ENCODE peak calls at places on chromosomes 16 and 17, in four cellular contexts. L is GM12878, V is K562, H is H1. Y is an unnamed sample.

GRCh38 chr16:22787456-22788189 is 26.3 kb upstream of the HS3ST2 start:
- DNase-seq in L (no peak), H (no peak), V (no peak), Y (peak; percentile 2)

GRCh38 chr16:56234737-56235136 is 43.4 kb downstream of the GNAO1 start:
- DNase-seq in H (no peak), V (no peak), L (no peak), Y (no peak)

GRCh38 chr17:28839221-28839620 is 3.4 kb downstream of the FAM222B start:
- DNase-seq in V (peak; percentile 15), L (no peak), H (no peak), Y (no peak)

GRCh38 chr17:57009737-57010445 is 32.0 kb downstream of the SCPEP1 start:
- DNase-seq in L (peak; percentile 51), V (peak; percentile 66), H (peak; percentile 74), Y (peak; percentile 47)

GRCh38 chr16:11439790-11440656 is 94.8 kb downstream of the RMI2 start:
- DNase-seq in L (no peak), H (no peak), V (no peak), Y (no peak)

GRCh38 chr17:43823350-43824084 is 9.4 kb downstream of the MPP3 start:
- DNase-seq in H (no peak), L (no peak), V (no peak), Y (no peak)

GRCh38 chr17:44677136-44677535 is 12.4 kb downstream of the CCDC43 start:
- DNase-seq in H (no peak), L (no peak), V (no peak), Y (peak; percentile 47)

GRCh38 chr16:17282247-17282646 is 188.5 kb downstream of the XYLT1 start:
- DNase-seq in L (no peak), H (no peak), V (no peak), Y (no peak)

GRCh38 chr17:30576326-30576861 is 99.2 kb downstream of the GOSR1 start:
- DNase-seq in V (no peak), L (no peak), H (no peak), Y (no peak)

GRCh38 chr16:72055911-72056310 is 1.6 kb downstream of the HP start:
- DNase-seq in H (no peak), L (no peak), V (no peak), Y (no peak)

GRCh38 chr16:87322833-87323726 is 5.9 kb upstream of the C16orf95 start:
- DNase-seq in L (no peak), H (no peak), V (no peak), Y (no peak)

GRCh38 chr16:22645868-22646267 is 135.2 kb downstream of the NPIPB5 start:
- DNase-seq in L (no peak), H (no peak), V (no peak), Y (no peak)

GRCh38 chr16:24270721-24271120 is 14.6 kb downstream of the CACNG3 start:
- DNase-seq in H (no peak), L (no peak), V (no peak), Y (no peak)

GRCh38 chr17:48003686-48004120 is 32.8 kb downstream of the CDK5RAP3 start:
- DNase-seq in L (no peak), V (no peak), H (no peak), Y (no peak)

GRCh38 chr16:66422366-66422765 is 4.7 kb upstream of the BEAN1 start:
- DNase-seq in H (no peak), L (no peak), V (no peak), Y (no peak)

GRCh38 chr16:27363797-27364196 is 38.2 kb upstream of the IL21R start:
- DNase-seq in H (no peak), V (no peak), L (no peak), Y (no peak)

GRCh38 chr16:53559552-53559951 is 56.5 kb upstream of the AKTIP start:
- DNase-seq in H (no peak), V (no peak), L (no peak), Y (no peak)

GRCh38 chr17:28807925-28808641 is 34.5 kb downstream of the FAM222B start:
- DNase-seq in H (no peak), L (no peak), V (no peak), Y (peak; percentile 92)

GRCh38 chr17:41666336-41666680 is 22.4 kb upstream of the EIF1 start:
- DNase-seq in L (peak; percentile 75), V (no peak), H (no peak), Y (peak; percentile 78)

GRCh38 chr17:55295411-55296170 is 30.8 kb downstream of the HLF start:
- DNase-seq in V (peak; percentile 82), L (no peak), H (peak; percentile 76), Y (peak; percentile 43)

GRCh38 chr17:36721560-36722120 is 120.3 kb downstream of the MRM1 start:
- DNase-seq in L (no peak), V (no peak), H (no peak), Y (peak; percentile 2)

GRCh38 chr17:80874866-80875445 is 116.7 kb upstream of the CHMP6 start:
- DNase-seq in V (no peak), H (no peak), L (no peak), Y (no peak)

GRCh38 chr16:50153648-50154368 is 702 bp downstream of the TENT4B start:
- DNase-seq in V (peak; percentile 38), L (no peak), H (peak; percentile 57), Y (no peak)

GRCh38 chr16:23595951-23596720 is at the start of gene NDUFAB1:
- DNase-seq in L (peak; percentile 51), V (peak; percentile 89), H (peak; percentile 96), Y (peak; percentile 83)

GRCh38 chr16:27097671-27098275 is 31.0 kb downstream of the C16orf82 start:
- DNase-seq in L (no peak), V (no peak), H (no peak), Y (no peak)

GRCh38 chr16:1543085-1543896 is 9.8 kb downstream of the TMEM204 start:
- DNase-seq in V (peak; percentile 69), H (no peak), L (peak; percentile 20), Y (peak; percentile 76)
- TF ChIP-seq CHD1 in V (no peak), H (no peak), L (no peak), Y (no peak)

GRCh38 chr16:89507219-89507833 is 877 bp upstream of the SPG7 start:
- DNase-seq in V (no peak), L (no peak), H (no peak), Y (no peak)

GRCh38 chr16:89507834-89508590 is at the start of gene SPG7:
- DNase-seq in L (peak; percentile 51), H (peak; percentile 95), V (peak; percentile 95), Y (peak; percentile 82)

GRCh38 chr16:89506791-89507191 is 1.4 kb upstream of the SPG7 start:
- DNase-seq in V (no peak), L (no peak), H (no peak), Y (no peak)

GRCh38 chr16:89505204-89506112 is 2.7 kb upstream of the SPG7 start:
- DNase-seq in L (peak; percentile 88), V (peak; percentile 72), H (no peak), Y (peak; percentile 93)

GRCh38 chr16:89506113-89506504 is 2.1 kb upstream of the SPG7 start:
- DNase-seq in H (no peak), V (no peak), L (no peak), Y (no peak)
- TF ChIP-seq CHD1 in H (no peak), V (no peak), L (no peak), Y (no peak)

DNA sequence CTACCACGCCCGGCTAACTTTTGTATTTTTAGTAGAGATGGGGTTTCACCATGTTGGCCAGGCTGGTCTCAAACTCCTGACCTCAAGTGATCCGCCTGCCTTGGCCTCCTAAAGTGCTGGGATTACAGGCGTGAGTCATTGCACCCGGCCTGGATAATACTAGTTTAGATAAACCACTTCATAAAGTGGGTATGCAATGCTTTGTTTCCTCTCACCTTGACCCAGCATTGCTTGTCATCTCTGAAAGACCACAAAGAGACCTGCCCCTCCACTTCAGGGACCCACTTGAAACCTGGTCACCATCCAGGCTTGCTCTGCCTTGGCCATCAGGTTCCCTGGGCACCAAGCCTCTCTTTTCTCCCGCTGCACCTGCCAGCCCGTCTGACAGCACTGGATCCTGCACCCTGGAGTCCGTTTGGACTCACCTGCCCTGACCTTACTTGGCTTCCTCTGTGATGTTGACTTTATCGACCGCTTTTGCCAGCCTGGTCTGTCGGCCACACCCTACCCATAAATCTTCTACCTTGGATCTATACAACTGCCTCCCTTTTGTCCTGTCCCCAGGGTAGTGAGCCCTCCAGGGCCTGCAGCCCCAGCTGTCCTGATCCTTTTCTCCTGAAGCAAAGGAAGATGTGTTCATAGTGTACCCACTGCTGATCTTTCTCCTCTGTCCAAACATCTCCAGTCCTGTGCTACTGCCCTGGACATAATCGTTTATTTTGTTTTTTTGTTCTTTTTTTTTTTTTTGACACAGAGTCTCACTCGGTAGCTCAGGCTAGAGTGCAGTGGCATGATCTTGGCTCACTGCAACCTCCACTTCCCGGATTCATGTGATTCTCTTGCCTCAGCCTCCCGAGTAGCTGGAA is 12.7 kb upstream of the ZG16 start:
- DNase-seq in L (no peak), H (no peak), V (no peak), Y (no peak)
- TF ChIP-seq CHD1 in L (no peak), H (no peak), V (no peak), Y (no peak)

GRCh38 chr16:4270595-4270994 is 2.2 kb downstream of the TFAP4 start:
- DNase-seq in V (no peak), H (no peak), L (no peak), Y (no peak)

GRCh38 chr16:4272114-4272954 is 489 bp downstream of the TFAP4 start:
- DNase-seq in L (no peak), H (peak; percentile 69), V (peak; percentile 66), Y (no peak)

GRCh38 chr16:4275861-4276260 is 3.0 kb upstream of the TFAP4 start:
- DNase-seq in H (no peak), L (no peak), V (no peak), Y (no peak)

GRCh38 chr16:4271176-4272113 is 1.4 kb downstream of the TFAP4 start:
- DNase-seq in L (peak; percentile 52), V (peak; percentile 87), H (peak; percentile 91), Y (peak; percentile 91)

GRCh38 chr16:4273858-4274291 is 1.1 kb upstream of the TFAP4 start:
- DNase-seq in L (no peak), V (no peak), H (peak; percentile 82), Y (peak; percentile 22)
- TF ChIP-seq CHD1 in L (no peak), V (no peak), H (no peak), Y (no peak)

GRCh38 chr17:10785295-10785694 is 18.6 kb downstream of the TMEM238L start:
- DNase-seq in H (no peak), L (no peak), V (no peak), Y (no peak)
- TF ChIP-seq CHD1 in H (no peak), L (no peak), V (no peak), Y (no peak)

DNA sequence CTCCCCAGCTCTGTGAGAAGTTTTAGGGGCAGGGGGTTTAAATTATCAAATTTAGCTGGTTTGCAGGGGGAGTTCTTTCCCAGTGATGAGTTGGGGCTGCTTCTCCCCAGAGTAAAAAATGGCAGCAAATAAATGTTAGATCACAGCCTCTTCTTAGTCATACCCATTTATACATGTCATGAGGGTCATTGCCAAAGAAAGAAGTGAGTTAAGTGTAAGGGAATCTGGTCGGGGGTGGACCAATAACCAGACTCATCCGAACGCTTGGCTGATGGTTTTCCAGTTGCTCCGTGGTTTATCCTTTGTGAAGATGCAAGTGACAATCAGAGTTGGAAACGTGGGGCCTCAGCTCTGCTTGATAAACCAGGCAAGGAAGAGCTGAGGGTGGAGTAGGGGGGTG is 87.1 kb downstream of the PLXDC1 start:
- DNase-seq in V (no peak), H (no peak), L (no peak), Y (peak; percentile 89)
- TF ChIP-seq CHD1 in V (no peak), H (no peak), L (no peak), Y (no peak)

DNA sequence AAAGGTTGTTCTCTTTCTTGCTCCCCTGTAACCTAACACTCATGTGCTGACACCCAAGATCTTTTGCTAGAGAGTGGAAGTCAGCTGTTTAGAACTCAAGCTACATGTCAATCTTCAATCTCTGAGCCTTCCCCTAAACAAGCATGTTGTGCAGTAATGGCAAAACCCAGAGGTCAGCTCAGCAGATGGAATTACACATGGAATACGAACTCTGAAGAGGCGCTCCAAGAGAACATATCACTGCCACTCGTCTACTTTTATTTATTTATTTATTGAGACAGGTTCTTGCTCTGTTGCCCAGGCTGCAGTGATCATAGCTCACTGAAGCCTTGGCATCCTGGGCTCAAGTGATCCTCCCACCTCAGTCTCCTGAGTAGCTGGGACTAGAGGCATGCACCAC is 32.6 kb downstream of the RNF157 start:
- DNase-seq in V (no peak), L (no peak), H (no peak), Y (no peak)
- TF ChIP-seq CHD1 in V (no peak), L (no peak), H (no peak), Y (no peak)